ENCODE peak calls at places on chromosomes 13 and 19, in seven cellular contexts. L, J, V, O, N, M and I are unnamed samples. For H3K4me1, the result is how much of the 10 kb centered on the place peaks cover.

GRCh38 chr13:23620211-23620610 is 50.0 kb downstream of the TNFRSF19 start:
- DNase-seq in M (no peak), O (no peak), N (no peak), L (no peak), V (no peak), J (no peak), I (no peak)

GRCh38 chr19:3612330-3612729 is 5.7 kb upstream of the TBXA2R start:
- DNase-seq in O (no peak), J (peak), V (no peak), L (no peak), N (no peak), M (no peak), I (peak)

GRCh38 chr19:5973867-5974635 is 3.9 kb downstream of the RANBP3 start:
- DNase-seq in J (no peak), N (no peak), L (no peak), V (no peak), O (no peak), M (no peak), I (no peak)

GRCh38 chr13:113651511-113652403 is 6.2 kb downstream of the ATP4B start:
- DNase-seq in O (no peak), L (no peak), J (no peak), N (no peak), V (no peak), M (peak), I (no peak)

GRCh38 chr19:14519245-14519859 is 1.2 kb upstream of the DNAJB1 start:
- DNase-seq in M (peak), V (no peak), L (no peak), J (peak), O (no peak), N (no peak), I (no peak)

GRCh38 chr19:40567040-40567749 is 9.5 kb upstream of the SHKBP1 start:
- DNase-seq in V (no peak), J (no peak), N (peak), L (no peak), M (no peak), O (no peak), I (no peak)

GRCh38 chr19:13747098-13747453 is 17.2 kb upstream of the MRI1 start:
- DNase-seq in J (no peak), N (no peak), V (no peak), L (no peak), M (no peak), O (no peak), I (no peak)

GRCh38 chr13:20703785-20704458 is 423 bp downstream of the IL17D start:
- DNase-seq in N (peak), V (peak), L (no peak), M (peak), J (peak), O (peak), I (peak)

GRCh38 chr13:114148521-114148855 is 16.1 kb upstream of the RASA3 start:
- DNase-seq in L (no peak), V (no peak), N (no peak), M (peak), O (peak), J (no peak), I (peak)

GRCh38 chr19:5137571-5138124 is 168.7 kb downstream of the KDM4B start:
- DNase-seq in O (no peak), L (no peak), M (no peak), N (no peak), J (no peak), V (no peak), I (no peak)

GRCh38 chr13:96020155-96020575 is 33.0 kb downstream of the UGGT2 start:
- DNase-seq in L (no peak), N (peak), O (no peak), M (no peak), V (no peak), J (no peak), I (peak)

GRCh38 chr13:30334663-30335386 is 27.5 kb upstream of the KATNAL1 start:
- DNase-seq in N (peak), J (no peak), L (no peak), V (no peak), M (no peak), O (peak), I (no peak)

GRCh38 chr13:54287062-54287764 is 1258.6 kb downstream of the OLFM4 start:
- DNase-seq in N (no peak), V (no peak), L (no peak), J (no peak), M (no peak), O (no peak), I (no peak)

GRCh38 chr13:48769107-48769704 is 115.5 kb downstream of the CYSLTR2 start:
- DNase-seq in V (no peak), O (peak), J (peak), L (peak), N (peak), M (no peak), I (peak)

GRCh38 chr19:28519950-28520861 is 692.7 kb downstream of the UQCRFS1 start:
- DNase-seq in L (no peak), M (no peak), V (no peak), O (no peak), N (no peak), J (no peak), I (peak)

GRCh38 chr19:54674021-54674617 is 11.3 kb downstream of the LILRB4 start:
- DNase-seq in N (peak), O (no peak), J (no peak), L (no peak), M (no peak), V (no peak), I (no peak)

GRCh38 chr13:45826741-45827140 is 24.8 kb downstream of the SIAH3 start:
- DNase-seq in J (no peak), N (no peak), V (no peak), L (no peak), M (no peak), O (no peak), I (no peak)

GRCh38 chr13:62293081-62293480 is 877.4 kb upstream of the PCDH20 start:
- DNase-seq in V (no peak), N (no peak), L (no peak), O (no peak), J (no peak), M (no peak), I (no peak)

GRCh38 chr19:2048104-2048958 is 2.7 kb downstream of the MKNK2 start:
- DNase-seq in O (no peak), L (no peak), J (peak), N (no peak), M (peak), V (no peak), I (peak)

GRCh38 chr19:2049741-2050348 is 1.2 kb downstream of the MKNK2 start:
- DNase-seq in N (peak), J (peak), M (peak), V (peak), L (peak), O (peak), I (peak)

GRCh38 chr19:2050349-2050990 is 574 bp downstream of the MKNK2 start:
- DNase-seq in L (no peak), O (no peak), N (peak), J (no peak), M (peak), V (no peak), I (peak)

GRCh38 chr19:2047449-2048103 is 3.5 kb downstream of the MKNK2 start:
- DNase-seq in O (no peak), N (peak), M (peak), J (peak), L (no peak), V (peak), I (peak)

GRCh38 chr19:2048959-2049740 is 1.9 kb downstream of the MKNK2 start:
- DNase-seq in L (no peak), N (no peak), M (peak), V (no peak), J (peak), O (no peak), I (peak)
- H3K4me1 ChIP-seq in L (under half), N (under half), M (half or more), V (half or more), J (under half), O (under half), I (half or more)

DNA sequence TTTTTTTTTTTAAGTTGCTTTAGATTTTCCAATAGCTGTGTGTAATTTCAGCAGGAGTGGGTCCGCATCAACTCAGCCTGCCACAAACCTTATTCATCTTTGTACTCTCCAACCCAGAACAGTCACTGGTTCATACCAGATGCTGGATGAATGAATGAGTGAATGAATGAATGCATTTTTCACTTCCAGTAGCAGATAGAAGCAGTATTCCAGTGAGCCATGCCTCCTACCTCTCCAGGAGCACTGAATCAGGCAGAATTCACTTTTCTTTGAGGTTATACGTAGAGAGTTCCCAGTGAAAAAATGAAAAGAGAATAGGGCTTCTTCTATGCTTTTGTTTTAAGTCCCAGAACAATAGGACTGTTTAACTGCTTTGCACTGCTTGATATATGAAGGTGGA is 221.1 kb downstream of the TM9SF2 start:
- DNase-seq in M (no peak), L (no peak), J (no peak), N (no peak), V (no peak), O (no peak), I (no peak)
- H3K4me1 ChIP-seq in M (under half), L (under half), J (under half), N (under half), V (under half), O (under half), I (under half)

DNA sequence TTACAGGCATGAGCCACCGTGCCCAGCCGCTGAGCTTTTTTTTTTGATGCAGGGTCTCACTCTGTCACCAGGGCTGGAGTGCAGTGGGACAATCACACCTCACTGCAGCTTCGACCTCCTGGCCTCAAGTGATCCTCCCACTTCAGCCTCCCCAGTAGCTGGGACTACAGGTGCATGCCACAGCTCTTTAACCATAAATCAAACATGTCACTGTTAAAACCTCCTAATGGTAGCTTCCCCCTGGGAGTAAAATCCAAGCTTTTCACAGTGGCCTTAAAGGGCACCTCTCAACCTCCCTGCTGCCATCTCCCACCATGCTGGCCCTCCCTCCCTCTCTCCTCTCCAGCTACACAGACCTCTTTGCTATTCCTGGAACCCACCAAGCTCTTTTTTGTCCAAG is 2.0 kb upstream of the GNG14 start:
- DNase-seq in M (no peak), J (no peak), L (no peak), N (no peak), V (no peak), O (no peak), I (no peak)
- H3K4me1 ChIP-seq in M (under half), J (under half), L (under half), N (under half), V (under half), O (under half), I (under half)

GRCh38 chr19:861099-861755 is 1.8 kb downstream of the CFD start:
- DNase-seq in O (no peak), N (no peak), M (peak), J (no peak), V (no peak), L (no peak), I (no peak)

GRCh38 chr19:862529-863304 is 3.3 kb downstream of the CFD start:
- DNase-seq in N (peak), L (no peak), M (peak), V (peak), J (peak), O (peak), I (peak)

GRCh38 chr19:861756-862528 is 2.5 kb downstream of the CFD start:
- DNase-seq in V (peak), O (peak), M (peak), L (no peak), N (peak), J (peak), I (peak)

GRCh38 chr19:858868-859843 is at the start of gene CFD:
- DNase-seq in O (no peak), L (peak), N (no peak), M (peak), V (peak), J (no peak), I (no peak)

DNA sequence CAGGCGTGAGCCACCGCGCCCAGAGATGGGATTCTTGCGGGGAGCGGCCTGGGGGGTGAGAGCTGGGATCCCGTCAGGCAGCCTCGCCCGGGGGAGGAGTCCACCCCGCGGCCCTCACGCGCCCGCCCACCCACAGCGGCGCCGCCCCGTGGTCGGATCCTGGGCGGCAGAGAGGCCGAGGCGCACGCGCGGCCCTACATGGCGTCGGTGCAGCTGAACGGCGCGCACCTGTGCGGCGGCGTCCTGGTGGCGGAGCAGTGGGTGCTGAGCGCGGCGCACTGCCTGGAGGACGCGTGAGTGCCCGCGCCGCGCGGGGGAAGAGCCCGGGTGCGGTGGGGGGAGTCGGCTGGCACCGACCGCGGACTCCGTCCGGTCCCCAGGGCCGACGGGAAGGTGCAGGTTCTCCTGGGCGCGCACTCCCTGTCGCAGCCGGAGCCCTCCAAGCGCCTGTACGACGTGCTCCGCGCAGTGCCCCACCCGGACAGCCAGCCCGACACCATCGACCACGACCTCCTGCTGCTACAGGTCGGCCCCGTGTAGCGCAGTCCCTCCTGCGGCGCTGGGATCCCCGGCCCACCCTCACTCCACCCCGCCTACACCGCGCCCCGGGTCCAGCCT is 1.1 kb downstream of the CFD start:
- DNase-seq in N (peak), O (peak), M (peak), V (peak), L (peak), J (no peak), I (no peak)
- H3K4me1 ChIP-seq in N (under half), O (under half), M (under half), V (under half), L (under half), J (under half), I (under half)

GRCh38 chr19:52942371-52943133 is 19.3 kb upstream of the ZNF888 start:
- DNase-seq in L (peak), N (peak), M (peak), J (peak), V (peak), O (peak), I (peak)
- H3K4me1 ChIP-seq in L (under half), N (under half), M (under half), J (under half), V (under half), O (under half), I (under half)

GRCh38 chr19:9445037-9445436 is 9.7 kb upstream of the ZNF266 start:
- DNase-seq in M (no peak), J (no peak), N (no peak), L (no peak), V (no peak), O (no peak), I (no peak)
- H3K4me1 ChIP-seq in M (under half), J (under half), N (under half), L (under half), V (under half), O (under half), I (under half)

DNA sequence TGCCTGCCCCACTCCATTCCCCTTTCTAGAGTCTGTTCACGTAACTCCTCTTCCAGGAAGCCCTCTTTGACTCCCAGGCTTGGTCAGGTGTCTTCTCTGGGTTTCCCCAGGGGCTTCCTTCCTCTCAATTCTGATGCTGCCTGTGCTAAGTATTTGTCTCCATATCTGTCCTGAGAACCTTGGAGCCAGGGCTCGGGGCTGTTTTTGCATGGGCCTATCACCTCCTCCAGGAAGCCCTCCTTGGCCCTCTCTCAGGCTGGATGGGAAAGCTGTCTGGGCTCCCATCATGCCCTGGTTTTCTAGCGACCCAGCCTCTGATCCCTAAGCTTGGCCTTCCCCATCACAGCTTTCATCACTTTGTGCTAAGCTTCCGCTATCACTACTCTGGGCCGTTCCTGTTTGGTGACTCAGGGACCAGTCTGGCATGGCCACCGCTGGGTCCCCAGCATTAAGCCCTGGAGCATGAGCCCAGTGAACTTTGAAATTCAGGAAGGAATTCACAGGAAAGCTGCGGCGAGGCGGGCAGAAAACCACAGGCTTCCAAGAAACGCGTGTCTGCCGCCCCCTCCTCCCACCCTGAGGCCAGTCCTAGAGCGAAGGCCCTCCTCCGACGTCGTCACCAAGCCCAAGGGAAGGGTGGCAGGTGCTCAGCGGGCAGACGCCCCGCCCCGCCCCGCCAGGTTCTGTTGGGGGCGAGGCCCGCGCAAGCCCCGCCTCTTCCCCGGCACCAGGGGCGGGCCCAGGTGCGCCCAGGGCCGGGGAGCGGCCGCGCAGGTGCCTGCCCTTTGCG is 482 bp upstream of the SPINT2 start:
- DNase-seq in V (no peak), J (peak), O (peak), L (no peak), M (no peak), N (peak), I (peak)
- H3K4me1 ChIP-seq in V (under half), J (under half), O (under half), L (under half), M (under half), N (under half), I (under half)

GRCh38 chr19:16542894-16543498 is 759 bp upstream of the CHERP start:
- DNase-seq in V (no peak), M (no peak), L (no peak), J (no peak), N (peak), O (no peak), I (no peak)

GRCh38 chr19:16541526-16542044 is 652 bp downstream of the CHERP start:
- DNase-seq in L (no peak), N (peak), O (no peak), V (no peak), J (no peak), M (no peak), I (no peak)

GRCh38 chr19:16540948-16541347 is 1.3 kb downstream of the CHERP start:
- DNase-seq in J (no peak), V (no peak), L (no peak), N (peak), O (no peak), M (no peak), I (no peak)

GRCh38 chr19:16544468-16545231 is 2.4 kb upstream of the CHERP start:
- DNase-seq in L (no peak), V (no peak), M (no peak), N (no peak), O (no peak), J (no peak), I (no peak)

DNA sequence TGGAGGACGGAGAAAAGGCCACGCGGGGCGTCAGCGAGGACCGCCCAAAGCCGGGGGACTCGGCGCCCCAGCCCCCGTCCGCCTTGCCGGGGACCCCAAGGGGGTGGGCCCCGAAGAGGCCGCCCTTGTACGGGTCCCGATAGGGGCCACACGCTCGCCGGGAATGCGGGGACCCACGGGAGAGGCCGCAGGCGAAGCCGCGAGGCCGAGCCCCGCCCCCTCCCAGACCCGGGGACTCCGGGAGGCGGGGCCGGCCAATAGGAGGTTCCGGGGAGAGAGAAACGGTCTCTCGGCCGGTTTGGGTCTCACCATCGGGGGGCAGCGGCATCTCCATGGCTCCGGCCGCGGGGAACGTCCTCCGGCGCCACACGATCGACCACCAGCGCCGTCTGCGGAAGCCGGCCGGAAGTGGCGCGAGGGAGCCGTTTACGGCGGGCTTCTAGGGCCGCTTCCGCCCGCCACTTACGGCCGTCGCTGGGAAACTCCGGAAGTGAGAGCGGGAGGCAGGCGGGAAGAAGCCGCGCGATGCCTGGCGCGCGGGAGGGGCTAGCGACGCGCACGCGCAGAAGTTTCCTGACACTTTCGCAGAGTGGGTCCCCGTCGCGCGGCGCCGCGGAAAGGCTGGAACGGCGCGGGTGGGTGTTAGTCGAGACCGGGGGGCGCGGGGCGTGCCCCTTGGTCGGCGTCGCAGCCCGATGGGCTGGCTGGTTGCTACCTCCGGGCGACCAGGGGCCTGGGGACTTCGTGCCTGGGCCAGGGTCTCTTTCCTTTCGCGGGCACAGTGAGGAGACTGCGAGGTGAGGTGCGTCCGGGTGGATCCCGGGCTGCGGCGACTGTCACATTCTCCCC is at the start of gene CHERP:
- DNase-seq in J (peak), L (peak), V (peak), M (peak), O (peak), N (peak), I (peak)
- H3K4me1 ChIP-seq in J (under half), L (under half), V (under half), M (under half), O (under half), N (under half), I (under half)